ENCODE peak calls at places on chromosomes 13 and 19, in five cellular contexts. B, O, C, J and D are unnamed samples.

GRCh38 chr13:26486550-26486949 is 70.9 kb upstream of the WASF3 start:
- DNase-seq in B (no peak), O (no peak), C (no peak), J (no peak), D (no peak)

GRCh38 chr13:114124921-114125320 is 7.5 kb downstream of the RASA3 start:
- DNase-seq in B (no peak), O (no peak), C (no peak), J (no peak), D (no peak)

GRCh38 chr19:47124937-47125668 is 5.5 kb upstream of the SAE1 start:
- DNase-seq in B (no peak), O (peak; percentile 69), C (no peak), J (peak; percentile 73), D (peak; percentile 85)

GRCh38 chr13:98032168-98032567 is 78.7 kb downstream of the IPO5 start:
- DNase-seq in B (no peak), O (no peak), C (no peak), J (no peak), D (no peak)

GRCh38 chr19:44683434-44684210 is 12.3 kb downstream of the CEACAM19 start:
- DNase-seq in B (no peak), O (no peak), C (no peak), J (no peak), D (no peak)

GRCh38 chr13:41985788-41986508 is 25.0 kb upstream of the VWA8 start:
- DNase-seq in B (no peak), O (no peak), C (no peak), J (peak; percentile 31), D (no peak)

GRCh38 chr13:34826432-34826831 is 115.6 kb upstream of the NBEA start:
- DNase-seq in B (no peak), O (no peak), C (no peak), J (no peak), D (no peak)

GRCh38 chr19:31529121-31529520 is 179.9 kb upstream of the TSHZ3 start:
- DNase-seq in B (no peak), O (no peak), C (peak; percentile 17), J (no peak), D (no peak)

GRCh38 chr13:39040206-39040605 is 1.9 kb downstream of the NHLRC3 start:
- DNase-seq in B (no peak), O (no peak), C (no peak), J (no peak), D (no peak)

GRCh38 chr13:75178436-75178835 is 303.5 kb downstream of the TBC1D4 start:
- DNase-seq in B (no peak), O (no peak), C (no peak), J (no peak), D (no peak)

GRCh38 chr13:33218020-33218419 is 67.5 kb downstream of the STARD13 start:
- DNase-seq in B (no peak), O (no peak), C (no peak), J (no peak), D (peak; percentile 15)

GRCh38 chr13:113050856-113051431 is 54.6 kb upstream of the F7 start:
- DNase-seq in B (no peak), O (no peak), C (no peak), J (no peak), D (no peak)

GRCh38 chr19:12723383-12723642 is 419 bp downstream of the TNPO2 start:
- DNase-seq in B (no peak), O (no peak), C (no peak), J (no peak), D (no peak)
- TF ChIP-seq SIN3A in B (no peak), O (no peak), C (no peak), J (no peak), D (no peak)

DNA sequence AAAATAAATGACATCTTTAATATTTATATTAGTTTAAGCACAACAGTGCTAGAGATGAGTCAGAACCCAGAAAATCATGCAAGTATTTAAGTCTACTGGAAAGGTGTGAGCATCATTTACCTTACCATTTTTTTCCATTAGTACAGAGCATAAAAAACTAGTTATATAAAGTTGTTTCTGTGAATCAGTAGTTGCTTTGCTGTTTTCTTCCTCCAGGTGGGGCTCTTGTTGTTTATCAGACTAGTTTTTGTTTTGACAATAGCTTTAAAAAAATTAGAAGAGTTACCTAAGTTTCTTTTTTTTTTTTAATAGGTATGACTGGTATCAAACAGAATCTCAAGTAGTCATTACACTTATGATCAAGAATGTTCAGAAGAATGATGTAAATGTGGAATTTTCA is 12.7 kb downstream of the SUGT1 start:
- DNase-seq in B (no peak), O (peak; percentile 8), C (no peak), J (peak; percentile 22), D (peak; percentile 16)
- TF ChIP-seq SIN3A in B (no peak), O (no peak), C (no peak), J (no peak), D (no peak)

GRCh38 chr19:1064661-1065605 is 2.0 kb upstream of the ARHGAP45 start:
- DNase-seq in B (no peak), O (no peak), C (peak; percentile 88), J (peak; percentile 88), D (peak; percentile 56)
- TF ChIP-seq SIN3A in B (no peak), O (no peak), C (no peak), J (no peak), D (no peak)

GRCh38 chr19:50820549-50821247 is 2.9 kb downstream of the KLK1 start:
- DNase-seq in B (no peak), O (peak; percentile 85), C (peak; percentile 74), J (no peak), D (no peak)
- TF ChIP-seq SIN3A in B (no peak), O (no peak), C (no peak), J (no peak), D (no peak)

GRCh38 chr19:29499261-29499920 is 26.4 kb upstream of the VSTM2B start:
- DNase-seq in B (no peak), O (no peak), C (no peak), J (no peak), D (no peak)

GRCh38 chr19:29497686-29498436 is 27.9 kb upstream of the VSTM2B start:
- DNase-seq in B (no peak), O (no peak), C (no peak), J (no peak), D (no peak)

GRCh38 chr19:29501816-29502580 is 23.8 kb upstream of the VSTM2B start:
- DNase-seq in B (no peak), O (no peak), C (no peak), J (no peak), D (no peak)

GRCh38 chr19:29502581-29502850 is 23.3 kb upstream of the VSTM2B start:
- DNase-seq in B (no peak), O (no peak), C (no peak), J (no peak), D (no peak)

GRCh38 chr19:29499921-29500590 is 25.7 kb upstream of the VSTM2B start:
- DNase-seq in B (no peak), O (no peak), C (no peak), J (no peak), D (no peak)
- TF ChIP-seq SIN3A in B (no peak), O (no peak), C (no peak), J (no peak), D (no peak)

GRCh38 chr19:36027696-36028095 is 5.0 kb downstream of the CLIP3 start:
- DNase-seq in B (no peak), O (no peak), C (no peak), J (no peak), D (no peak)

GRCh38 chr19:36031308-36031707 is 1.4 kb downstream of the CLIP3 start:
- DNase-seq in B (no peak), O (no peak), C (no peak), J (no peak), D (no peak)

GRCh38 chr19:36028313-36029041 is 4.2 kb downstream of the CLIP3 start:
- DNase-seq in B (no peak), O (no peak), C (no peak), J (peak; percentile 11), D (no peak)

GRCh38 chr19:36030264-36031148 is 2.2 kb downstream of the CLIP3 start:
- DNase-seq in B (no peak), O (no peak), C (no peak), J (peak; percentile 34), D (no peak)

DNA sequence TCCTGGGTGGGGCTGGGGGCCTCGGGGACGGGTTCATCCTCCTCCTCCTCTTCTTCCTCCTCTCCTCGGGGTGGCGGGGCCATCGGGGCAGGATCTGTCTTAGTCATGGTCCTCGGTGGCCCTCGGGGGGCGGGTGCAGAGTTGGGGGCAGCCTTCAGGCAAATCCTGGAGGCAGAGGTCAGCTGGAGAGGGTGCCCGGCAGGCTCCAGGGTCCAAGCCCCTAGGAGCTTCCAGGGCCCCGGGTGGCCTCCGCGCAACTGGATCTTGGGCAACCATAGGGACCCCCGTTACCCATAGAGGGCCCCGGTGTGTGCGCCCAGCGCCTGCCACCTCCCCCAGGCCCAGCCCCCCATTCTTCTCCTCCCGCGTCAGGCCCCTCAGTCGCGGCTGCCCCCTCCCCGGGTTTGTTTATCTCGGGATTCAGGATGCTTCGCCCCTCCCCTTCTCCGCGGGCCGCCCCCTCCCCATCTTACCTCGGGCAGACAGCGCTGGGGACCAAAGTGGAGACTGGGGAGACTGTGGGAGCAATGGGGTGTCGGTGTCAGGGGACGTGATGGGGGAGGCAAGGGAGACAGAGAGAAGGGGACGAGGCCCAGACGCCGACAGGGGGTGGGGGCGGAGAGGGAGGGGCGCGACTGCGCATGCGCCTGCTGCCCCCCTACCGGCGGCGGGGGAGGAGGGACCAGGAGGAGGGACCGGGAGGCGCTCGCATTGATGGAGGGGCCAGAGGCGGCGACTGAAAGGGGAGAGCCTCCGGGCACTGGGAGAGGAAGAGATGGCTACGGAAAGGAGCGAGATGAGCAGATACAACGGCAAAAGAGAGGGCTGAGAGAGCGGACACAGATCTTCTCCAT is at the start of gene CLIP3:
- DNase-seq in B (no peak), O (peak; percentile 44), C (peak; percentile 90), J (peak; percentile 100), D (no peak)
- TF ChIP-seq SIN3A in B (no peak), O (no peak), C (no peak), J (no peak), D (no peak)

GRCh38 chr13:44107357-44108121 is 227.8 kb downstream of the LACC1 start:
- DNase-seq in B (no peak), O (no peak), C (no peak), J (no peak), D (no peak)
- TF ChIP-seq SIN3A in B (no peak), O (no peak), C (no peak), J (no peak), D (no peak)

DNA sequence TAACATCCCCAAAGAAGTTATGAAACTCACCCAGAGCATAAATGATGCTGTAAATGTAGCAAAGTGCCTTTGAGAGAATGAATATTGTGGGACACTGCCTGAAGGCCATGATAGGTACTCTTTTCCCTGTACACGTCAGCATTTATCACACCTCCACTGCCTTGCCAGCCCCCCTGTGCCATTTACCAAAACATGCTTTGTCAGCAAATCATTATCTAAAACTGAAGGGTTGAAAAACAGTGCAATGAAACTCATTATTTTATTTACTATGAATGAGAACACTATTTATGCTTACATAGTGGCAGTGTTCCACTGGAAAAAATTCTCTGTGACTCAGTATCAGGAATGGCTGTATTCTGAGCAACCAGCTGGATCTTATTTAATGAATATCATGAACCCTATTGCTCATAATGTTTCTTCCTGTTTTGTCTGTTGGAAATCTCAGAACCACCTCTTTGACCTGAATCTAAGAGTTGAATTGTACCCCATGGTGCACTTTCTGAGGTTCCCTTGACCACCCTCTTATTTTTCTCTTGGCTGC is 564.1 kb downstream of the DCT start:
- DNase-seq in B (no peak), O (no peak), C (no peak), J (no peak), D (no peak)
- TF ChIP-seq SIN3A in B (no peak), O (no peak), C (no peak), J (no peak), D (no peak)

GRCh38 chr13:35906636-35907035 is 224.5 kb downstream of the DCLK1 start:
- DNase-seq in B (no peak), O (no peak), C (peak; percentile 33), J (no peak), D (no peak)
- TF ChIP-seq SIN3A in B (no peak), O (no peak), C (no peak), J (no peak), D (no peak)